ENCODE peak calls at places on chromosomes 7 and 10, in six cellular contexts. F is stimulated activated naive CD4-positive, alpha-beta T cell; C is GM12891; I is left colon; B is stimulated activated CD8-positive, alpha-beta memory T cell treated with anti-CD3 and anti-CD28 coated beads, Interleukin-15, amount 100 ng/mL, for 24 hours; E is EL. U is an unnamed sample.

GRCh38 chr7:55571534-55572377 is 546 bp downstream of the VOPP1 start:
- DNase-seq in I (peak; percentile 57), B (no peak), E (peak; percentile 62), F (peak; percentile 47), C (no peak), U (peak; percentile 76)

GRCh38 chr10:21379143-21379542 is 146.3 kb downstream of the SKIDA1 start:
- DNase-seq in F (no peak), I (no peak), C (no peak), E (no peak), B (no peak), U (no peak)

GRCh38 chr7:84697506-84697905 is 489.4 kb downstream of the SEMA3D start:
- DNase-seq in I (no peak), F (no peak), B (no peak), E (peak; percentile 85), C (no peak), U (no peak)

GRCh38 chr10:128859738-128860386 is 607.2 kb upstream of the MGMT start:
- DNase-seq in E (no peak), B (no peak), I (no peak), C (peak; percentile 16), F (no peak), U (peak; percentile 38)

GRCh38 chr7:22178735-22179134 is 178.2 kb downstream of the RAPGEF5 start:
- DNase-seq in I (no peak), C (no peak), F (no peak), B (no peak), E (no peak), U (no peak)

GRCh38 chr7:4561775-4562174 is 120.3 kb upstream of the FOXK1 start:
- DNase-seq in F (no peak), E (no peak), I (no peak), C (no peak), B (no peak), U (no peak)

GRCh38 chr7:142855756-142856564 is 1.1 kb downstream of the EPHB6 start:
- DNase-seq in B (no peak), C (no peak), E (peak; percentile 8), F (no peak), I (no peak), U (no peak)

GRCh38 chr10:35379226-35380137 is 43.2 kb downstream of the CCNY start:
- DNase-seq in F (peak; percentile 4), B (no peak), I (no peak), E (no peak), C (no peak), U (peak; percentile 31)

GRCh38 chr7:150800576-150801241 is at the start of gene TMEM176A:
- DNase-seq in B (no peak), F (no peak), I (peak; percentile 65), E (no peak), C (no peak), U (no peak)

GRCh38 chr7:105897999-105898398 is 21.6 kb upstream of the ATXN7L1 start:
- DNase-seq in C (no peak), I (no peak), F (no peak), B (no peak), E (no peak), U (no peak)

GRCh38 chr7:143247372-143247771 is 15.9 kb upstream of the GSTK1 start:
- DNase-seq in C (no peak), B (no peak), I (no peak), F (no peak), E (no peak), U (no peak)

GRCh38 chr10:5033061-5033770 is 29.6 kb upstream of the AKR1C2 start:
- DNase-seq in C (no peak), B (no peak), I (no peak), F (no peak), E (peak; percentile 74), U (no peak)

GRCh38 chr7:100200693-100201092 is 19.1 kb upstream of the PVRIG start:
- DNase-seq in C (no peak), I (no peak), E (no peak), F (no peak), B (no peak), U (no peak)

GRCh38 chr10:29783211-29783947 is 148.6 kb upstream of the SVIL start:
- DNase-seq in F (no peak), E (no peak), B (no peak), C (no peak), I (no peak), U (no peak)

GRCh38 chr7:128913856-128914565 is 3.5 kb upstream of the KCP start:
- DNase-seq in B (no peak), F (no peak), C (no peak), E (no peak), I (no peak), U (no peak)

GRCh38 chr10:86790394-86790793 is 34.0 kb downstream of the BMPR1A start:
- DNase-seq in F (no peak), B (no peak), E (no peak), I (no peak), C (no peak), U (no peak)

GRCh38 chr10:24207781-24208611 is 942 bp upstream of the KIAA1217 start:
- DNase-seq in F (no peak), E (no peak), I (no peak), C (no peak), B (no peak), U (no peak)

U was measured in stimulated activated naive CD8-positive, alpha-beta T cell treated with anti-CD3 and anti-CD28 coated beads, Interleukin-15, Interleukin-2, amounts not matched to agents 100 U/mL and 50 U/mL, for 24 hours.